ENCODE peak calls at places on chromosome 3, in nine cellular contexts. One of them, this sample, is unnamed.

GRCh38 chr3:22960326-22960984 is 242.7 kb upstream of the UBE2E2 start:
- DNase-seq in EL: peak
- DNase-seq in NCI-H460: peak
- DNase-seq in D341Med: peak
- DNase-seq in HEK293T: peak
- DNase-seq in AG08396: peak
- DNase-seq in activated T-helper 1 cell treated with anti-CD3 and anti-CD28 coated beads, Interleukin-12 subunit alpha, Interleukin-12 subunit beta, Interleukin-2, Interleukin-4 antibody, amounts not matched to agents 30 ng/mL and 10 ng/mL and 1 ng/mL, durations not matched to agents 14 hours and 24 hours and 36 hours: no peak
- DNase-seq in T-helper 2 cell: no peak
- DNase-seq in upper lobe of right lung: no peak
- DNase-seq in this sample: peak

GRCh38 chr3:11238057-11238456 is 34.1 kb upstream of the ATG7 start:
- DNase-seq in EL: peak
- DNase-seq in NCI-H460: peak
- DNase-seq in D341Med: no peak
- DNase-seq in HEK293T: no peak
- DNase-seq in AG08396: peak
- DNase-seq in activated T-helper 1 cell treated with anti-CD3 and anti-CD28 coated beads, Interleukin-12 subunit alpha, Interleukin-12 subunit beta, Interleukin-2, Interleukin-4 antibody, amounts not matched to agents 30 ng/mL and 10 ng/mL and 1 ng/mL, durations not matched to agents 14 hours and 24 hours and 36 hours: no peak
- DNase-seq in T-helper 2 cell: no peak
- DNase-seq in upper lobe of right lung: no peak
- DNase-seq in this sample: peak

GRCh38 chr3:119156868-119157267 is 10.9 kb downstream of the TEX55 start:
- DNase-seq in EL: no peak
- DNase-seq in NCI-H460: no peak
- DNase-seq in D341Med: no peak
- DNase-seq in HEK293T: no peak
- DNase-seq in AG08396: no peak
- DNase-seq in activated T-helper 1 cell treated with anti-CD3 and anti-CD28 coated beads, Interleukin-12 subunit alpha, Interleukin-12 subunit beta, Interleukin-2, Interleukin-4 antibody, amounts not matched to agents 30 ng/mL and 10 ng/mL and 1 ng/mL, durations not matched to agents 14 hours and 24 hours and 36 hours: no peak
- DNase-seq in T-helper 2 cell: no peak
- DNase-seq in upper lobe of right lung: no peak
- DNase-seq in this sample: no peak

GRCh38 chr3:170330366-170330765 is 27.1 kb upstream of the SKIL start:
- DNase-seq in EL: peak
- DNase-seq in NCI-H460: no peak
- DNase-seq in D341Med: no peak
- DNase-seq in HEK293T: no peak
- DNase-seq in AG08396: peak
- DNase-seq in activated T-helper 1 cell treated with anti-CD3 and anti-CD28 coated beads, Interleukin-12 subunit alpha, Interleukin-12 subunit beta, Interleukin-2, Interleukin-4 antibody, amounts not matched to agents 30 ng/mL and 10 ng/mL and 1 ng/mL, durations not matched to agents 14 hours and 24 hours and 36 hours: no peak
- DNase-seq in T-helper 2 cell: no peak
- DNase-seq in upper lobe of right lung: no peak
- DNase-seq in this sample: no peak

GRCh38 chr3:52490938-52491526 is 4.1 kb upstream of the STAB1 start:
- DNase-seq in EL: peak
- DNase-seq in NCI-H460: no peak
- DNase-seq in D341Med: no peak
- DNase-seq in HEK293T: no peak
- DNase-seq in AG08396: no peak
- DNase-seq in activated T-helper 1 cell treated with anti-CD3 and anti-CD28 coated beads, Interleukin-12 subunit alpha, Interleukin-12 subunit beta, Interleukin-2, Interleukin-4 antibody, amounts not matched to agents 30 ng/mL and 10 ng/mL and 1 ng/mL, durations not matched to agents 14 hours and 24 hours and 36 hours: no peak
- DNase-seq in T-helper 2 cell: no peak
- DNase-seq in upper lobe of right lung: no peak
- DNase-seq in this sample: peak

GRCh38 chr3:184261270-184262165 is at the start of gene CAMK2N2:
- DNase-seq in EL: peak
- DNase-seq in NCI-H460: no peak
- DNase-seq in D341Med: peak
- DNase-seq in HEK293T: peak
- DNase-seq in AG08396: peak
- DNase-seq in activated T-helper 1 cell treated with anti-CD3 and anti-CD28 coated beads, Interleukin-12 subunit alpha, Interleukin-12 subunit beta, Interleukin-2, Interleukin-4 antibody, amounts not matched to agents 30 ng/mL and 10 ng/mL and 1 ng/mL, durations not matched to agents 14 hours and 24 hours and 36 hours: peak
- DNase-seq in T-helper 2 cell: no peak
- DNase-seq in upper lobe of right lung: peak
- DNase-seq in this sample: peak

GRCh38 chr3:37967252-37967881 is 23.2 kb upstream of the VILL start:
- DNase-seq in EL: peak
- DNase-seq in NCI-H460: peak
- DNase-seq in D341Med: peak
- DNase-seq in HEK293T: peak
- DNase-seq in AG08396: peak
- DNase-seq in activated T-helper 1 cell treated with anti-CD3 and anti-CD28 coated beads, Interleukin-12 subunit alpha, Interleukin-12 subunit beta, Interleukin-2, Interleukin-4 antibody, amounts not matched to agents 30 ng/mL and 10 ng/mL and 1 ng/mL, durations not matched to agents 14 hours and 24 hours and 36 hours: peak
- DNase-seq in T-helper 2 cell: no peak
- DNase-seq in upper lobe of right lung: peak
- DNase-seq in this sample: peak

GRCh38 chr3:126287536-126288181 is 69.5 kb downstream of the KLF15 start:
- DNase-seq in EL: peak
- DNase-seq in NCI-H460: no peak
- DNase-seq in D341Med: no peak
- DNase-seq in HEK293T: peak
- DNase-seq in AG08396: peak
- DNase-seq in activated T-helper 1 cell treated with anti-CD3 and anti-CD28 coated beads, Interleukin-12 subunit alpha, Interleukin-12 subunit beta, Interleukin-2, Interleukin-4 antibody, amounts not matched to agents 30 ng/mL and 10 ng/mL and 1 ng/mL, durations not matched to agents 14 hours and 24 hours and 36 hours: no peak
- DNase-seq in T-helper 2 cell: no peak
- DNase-seq in upper lobe of right lung: peak
- DNase-seq in this sample: peak

GRCh38 chr3:40782086-40782721 is 257.4 kb downstream of the ZNF621 start:
- DNase-seq in EL: peak
- DNase-seq in NCI-H460: no peak
- DNase-seq in D341Med: no peak
- DNase-seq in HEK293T: peak
- DNase-seq in AG08396: no peak
- DNase-seq in activated T-helper 1 cell treated with anti-CD3 and anti-CD28 coated beads, Interleukin-12 subunit alpha, Interleukin-12 subunit beta, Interleukin-2, Interleukin-4 antibody, amounts not matched to agents 30 ng/mL and 10 ng/mL and 1 ng/mL, durations not matched to agents 14 hours and 24 hours and 36 hours: no peak
- DNase-seq in T-helper 2 cell: no peak
- DNase-seq in upper lobe of right lung: no peak
- DNase-seq in this sample: no peak

GRCh38 chr3:50645378-50645777 is 28.4 kb downstream of the MAPKAPK3 start:
- DNase-seq in EL: no peak
- DNase-seq in NCI-H460: no peak
- DNase-seq in D341Med: no peak
- DNase-seq in HEK293T: no peak
- DNase-seq in AG08396: no peak
- DNase-seq in activated T-helper 1 cell treated with anti-CD3 and anti-CD28 coated beads, Interleukin-12 subunit alpha, Interleukin-12 subunit beta, Interleukin-2, Interleukin-4 antibody, amounts not matched to agents 30 ng/mL and 10 ng/mL and 1 ng/mL, durations not matched to agents 14 hours and 24 hours and 36 hours: no peak
- DNase-seq in T-helper 2 cell: no peak
- DNase-seq in upper lobe of right lung: no peak
- DNase-seq in this sample: no peak

GRCh38 chr3:169841171-169841570 is 28.5 kb upstream of the LRRC34 start:
- DNase-seq in EL: no peak
- DNase-seq in NCI-H460: no peak
- DNase-seq in D341Med: no peak
- DNase-seq in HEK293T: no peak
- DNase-seq in AG08396: no peak
- DNase-seq in activated T-helper 1 cell treated with anti-CD3 and anti-CD28 coated beads, Interleukin-12 subunit alpha, Interleukin-12 subunit beta, Interleukin-2, Interleukin-4 antibody, amounts not matched to agents 30 ng/mL and 10 ng/mL and 1 ng/mL, durations not matched to agents 14 hours and 24 hours and 36 hours: no peak
- DNase-seq in T-helper 2 cell: no peak
- DNase-seq in upper lobe of right lung: no peak
- DNase-seq in this sample: no peak

GRCh38 chr3:31247850-31248618 is 284.7 kb upstream of the STT3B start:
- DNase-seq in EL: peak
- DNase-seq in NCI-H460: no peak
- DNase-seq in D341Med: no peak
- DNase-seq in HEK293T: no peak
- DNase-seq in AG08396: no peak
- DNase-seq in activated T-helper 1 cell treated with anti-CD3 and anti-CD28 coated beads, Interleukin-12 subunit alpha, Interleukin-12 subunit beta, Interleukin-2, Interleukin-4 antibody, amounts not matched to agents 30 ng/mL and 10 ng/mL and 1 ng/mL, durations not matched to agents 14 hours and 24 hours and 36 hours: no peak
- DNase-seq in T-helper 2 cell: no peak
- DNase-seq in upper lobe of right lung: no peak
- DNase-seq in this sample: no peak

GRCh38 chr3:35322070-35322469 is 317.3 kb upstream of the ARPP21 start:
- DNase-seq in EL: no peak
- DNase-seq in NCI-H460: no peak
- DNase-seq in D341Med: no peak
- DNase-seq in HEK293T: no peak
- DNase-seq in AG08396: no peak
- DNase-seq in activated T-helper 1 cell treated with anti-CD3 and anti-CD28 coated beads, Interleukin-12 subunit alpha, Interleukin-12 subunit beta, Interleukin-2, Interleukin-4 antibody, amounts not matched to agents 30 ng/mL and 10 ng/mL and 1 ng/mL, durations not matched to agents 14 hours and 24 hours and 36 hours: no peak
- DNase-seq in T-helper 2 cell: no peak
- DNase-seq in upper lobe of right lung: no peak
- DNase-seq in this sample: no peak

GRCh38 chr3:18444597-18445420 is 19.7 kb upstream of the SATB1 start:
- DNase-seq in EL: peak
- DNase-seq in NCI-H460: no peak
- DNase-seq in D341Med: peak
- DNase-seq in HEK293T: peak
- DNase-seq in AG08396: peak
- DNase-seq in activated T-helper 1 cell treated with anti-CD3 and anti-CD28 coated beads, Interleukin-12 subunit alpha, Interleukin-12 subunit beta, Interleukin-2, Interleukin-4 antibody, amounts not matched to agents 30 ng/mL and 10 ng/mL and 1 ng/mL, durations not matched to agents 14 hours and 24 hours and 36 hours: peak
- DNase-seq in T-helper 2 cell: peak
- DNase-seq in upper lobe of right lung: peak
- DNase-seq in this sample: no peak

GRCh38 chr3:102532901-102533300 is 98.1 kb downstream of the ZPLD1 start:
- DNase-seq in EL: peak
- DNase-seq in NCI-H460: no peak
- DNase-seq in D341Med: no peak
- DNase-seq in HEK293T: no peak
- DNase-seq in AG08396: peak
- DNase-seq in activated T-helper 1 cell treated with anti-CD3 and anti-CD28 coated beads, Interleukin-12 subunit alpha, Interleukin-12 subunit beta, Interleukin-2, Interleukin-4 antibody, amounts not matched to agents 30 ng/mL and 10 ng/mL and 1 ng/mL, durations not matched to agents 14 hours and 24 hours and 36 hours: no peak
- DNase-seq in T-helper 2 cell: no peak
- DNase-seq in upper lobe of right lung: no peak
- DNase-seq in this sample: peak

GRCh38 chr3:77296527-77296926 is 256.6 kb downstream of the ROBO2 start:
- DNase-seq in EL: no peak
- DNase-seq in NCI-H460: no peak
- DNase-seq in D341Med: no peak
- DNase-seq in HEK293T: no peak
- DNase-seq in AG08396: no peak
- DNase-seq in activated T-helper 1 cell treated with anti-CD3 and anti-CD28 coated beads, Interleukin-12 subunit alpha, Interleukin-12 subunit beta, Interleukin-2, Interleukin-4 antibody, amounts not matched to agents 30 ng/mL and 10 ng/mL and 1 ng/mL, durations not matched to agents 14 hours and 24 hours and 36 hours: no peak
- DNase-seq in T-helper 2 cell: no peak
- DNase-seq in upper lobe of right lung: no peak
- DNase-seq in this sample: no peak

GRCh38 chr3:50572801-50573371 is 3.6 kb downstream of the HEMK1 start:
- DNase-seq in EL: no peak
- DNase-seq in NCI-H460: no peak
- DNase-seq in D341Med: no peak
- DNase-seq in HEK293T: no peak
- DNase-seq in AG08396: no peak
- DNase-seq in activated T-helper 1 cell treated with anti-CD3 and anti-CD28 coated beads, Interleukin-12 subunit alpha, Interleukin-12 subunit beta, Interleukin-2, Interleukin-4 antibody, amounts not matched to agents 30 ng/mL and 10 ng/mL and 1 ng/mL, durations not matched to agents 14 hours and 24 hours and 36 hours: peak
- DNase-seq in T-helper 2 cell: no peak
- DNase-seq in upper lobe of right lung: no peak
- DNase-seq in this sample: no peak

GRCh38 chr3:141457624-141458236 is 29.1 kb upstream of the RASA2 start:
- DNase-seq in EL: peak
- DNase-seq in NCI-H460: no peak
- DNase-seq in D341Med: no peak
- DNase-seq in HEK293T: no peak
- DNase-seq in AG08396: no peak
- DNase-seq in activated T-helper 1 cell treated with anti-CD3 and anti-CD28 coated beads, Interleukin-12 subunit alpha, Interleukin-12 subunit beta, Interleukin-2, Interleukin-4 antibody, amounts not matched to agents 30 ng/mL and 10 ng/mL and 1 ng/mL, durations not matched to agents 14 hours and 24 hours and 36 hours: no peak
- DNase-seq in T-helper 2 cell: no peak
- DNase-seq in upper lobe of right lung: no peak
- DNase-seq in this sample: peak

GRCh38 chr3:39241502-39241901 is 38.3 kb downstream of the CX3CR1 start:
- DNase-seq in EL: no peak
- DNase-seq in NCI-H460: no peak
- DNase-seq in D341Med: no peak
- DNase-seq in HEK293T: no peak
- DNase-seq in AG08396: no peak
- DNase-seq in activated T-helper 1 cell treated with anti-CD3 and anti-CD28 coated beads, Interleukin-12 subunit alpha, Interleukin-12 subunit beta, Interleukin-2, Interleukin-4 antibody, amounts not matched to agents 30 ng/mL and 10 ng/mL and 1 ng/mL, durations not matched to agents 14 hours and 24 hours and 36 hours: no peak
- DNase-seq in T-helper 2 cell: no peak
- DNase-seq in upper lobe of right lung: no peak
- DNase-seq in this sample: no peak

GRCh38 chr3:141462176-141462859 is 24.5 kb upstream of the RASA2 start:
- DNase-seq in EL: no peak
- DNase-seq in NCI-H460: no peak
- DNase-seq in D341Med: no peak
- DNase-seq in HEK293T: no peak
- DNase-seq in AG08396: no peak
- DNase-seq in activated T-helper 1 cell treated with anti-CD3 and anti-CD28 coated beads, Interleukin-12 subunit alpha, Interleukin-12 subunit beta, Interleukin-2, Interleukin-4 antibody, amounts not matched to agents 30 ng/mL and 10 ng/mL and 1 ng/mL, durations not matched to agents 14 hours and 24 hours and 36 hours: no peak
- DNase-seq in T-helper 2 cell: no peak
- DNase-seq in upper lobe of right lung: no peak
- DNase-seq in this sample: no peak

GRCh38 chr3:22585504-22585903 is 617.6 kb upstream of the UBE2E2 start:
- DNase-seq in EL: peak
- DNase-seq in NCI-H460: no peak
- DNase-seq in D341Med: peak
- DNase-seq in HEK293T: no peak
- DNase-seq in AG08396: no peak
- DNase-seq in activated T-helper 1 cell treated with anti-CD3 and anti-CD28 coated beads, Interleukin-12 subunit alpha, Interleukin-12 subunit beta, Interleukin-2, Interleukin-4 antibody, amounts not matched to agents 30 ng/mL and 10 ng/mL and 1 ng/mL, durations not matched to agents 14 hours and 24 hours and 36 hours: no peak
- DNase-seq in T-helper 2 cell: no peak
- DNase-seq in upper lobe of right lung: no peak
- DNase-seq in this sample: no peak

GRCh38 chr3:38168151-38168987 is 3.0 kb downstream of the OXSR1 start:
- DNase-seq in EL: peak
- DNase-seq in NCI-H460: no peak
- DNase-seq in D341Med: no peak
- DNase-seq in HEK293T: no peak
- DNase-seq in AG08396: peak
- DNase-seq in activated T-helper 1 cell treated with anti-CD3 and anti-CD28 coated beads, Interleukin-12 subunit alpha, Interleukin-12 subunit beta, Interleukin-2, Interleukin-4 antibody, amounts not matched to agents 30 ng/mL and 10 ng/mL and 1 ng/mL, durations not matched to agents 14 hours and 24 hours and 36 hours: no peak
- DNase-seq in T-helper 2 cell: no peak
- DNase-seq in upper lobe of right lung: no peak
- DNase-seq in this sample: peak

GRCh38 chr3:106421928-106422327 is 553.1 kb upstream of the CBLB start:
- DNase-seq in EL: peak
- DNase-seq in NCI-H460: no peak
- DNase-seq in D341Med: no peak
- DNase-seq in HEK293T: no peak
- DNase-seq in AG08396: no peak
- DNase-seq in activated T-helper 1 cell treated with anti-CD3 and anti-CD28 coated beads, Interleukin-12 subunit alpha, Interleukin-12 subunit beta, Interleukin-2, Interleukin-4 antibody, amounts not matched to agents 30 ng/mL and 10 ng/mL and 1 ng/mL, durations not matched to agents 14 hours and 24 hours and 36 hours: no peak
- DNase-seq in T-helper 2 cell: no peak
- DNase-seq in upper lobe of right lung: no peak
- DNase-seq in this sample: peak

GRCh38 chr3:58535531-58536500 is 1.2 kb downstream of the ACOX2 start:
- DNase-seq in EL: no peak
- DNase-seq in NCI-H460: no peak
- DNase-seq in D341Med: no peak
- DNase-seq in HEK293T: no peak
- DNase-seq in AG08396: no peak
- DNase-seq in activated T-helper 1 cell treated with anti-CD3 and anti-CD28 coated beads, Interleukin-12 subunit alpha, Interleukin-12 subunit beta, Interleukin-2, Interleukin-4 antibody, amounts not matched to agents 30 ng/mL and 10 ng/mL and 1 ng/mL, durations not matched to agents 14 hours and 24 hours and 36 hours: no peak
- DNase-seq in T-helper 2 cell: no peak
- DNase-seq in upper lobe of right lung: no peak
- DNase-seq in this sample: no peak

GRCh38 chr3:23487015-23487414 is 283.9 kb downstream of the UBE2E2 start:
- DNase-seq in EL: no peak
- DNase-seq in NCI-H460: no peak
- DNase-seq in D341Med: no peak
- DNase-seq in HEK293T: no peak
- DNase-seq in AG08396: no peak
- DNase-seq in activated T-helper 1 cell treated with anti-CD3 and anti-CD28 coated beads, Interleukin-12 subunit alpha, Interleukin-12 subunit beta, Interleukin-2, Interleukin-4 antibody, amounts not matched to agents 30 ng/mL and 10 ng/mL and 1 ng/mL, durations not matched to agents 14 hours and 24 hours and 36 hours: no peak
- DNase-seq in T-helper 2 cell: no peak
- DNase-seq in upper lobe of right lung: no peak
- DNase-seq in this sample: no peak

GRCh38 chr3:52742418-52743041 is 28.2 kb downstream of the NEK4 start:
- DNase-seq in EL: peak
- DNase-seq in NCI-H460: peak
- DNase-seq in D341Med: peak
- DNase-seq in HEK293T: peak
- DNase-seq in AG08396: peak
- DNase-seq in activated T-helper 1 cell treated with anti-CD3 and anti-CD28 coated beads, Interleukin-12 subunit alpha, Interleukin-12 subunit beta, Interleukin-2, Interleukin-4 antibody, amounts not matched to agents 30 ng/mL and 10 ng/mL and 1 ng/mL, durations not matched to agents 14 hours and 24 hours and 36 hours: no peak
- DNase-seq in T-helper 2 cell: no peak
- DNase-seq in upper lobe of right lung: no peak
- DNase-seq in this sample: peak

GRCh38 chr3:110352841-110353595 is 718.6 kb upstream of the NECTIN3 start:
- DNase-seq in EL: no peak
- DNase-seq in NCI-H460: no peak
- DNase-seq in D341Med: no peak
- DNase-seq in HEK293T: no peak
- DNase-seq in AG08396: no peak
- DNase-seq in activated T-helper 1 cell treated with anti-CD3 and anti-CD28 coated beads, Interleukin-12 subunit alpha, Interleukin-12 subunit beta, Interleukin-2, Interleukin-4 antibody, amounts not matched to agents 30 ng/mL and 10 ng/mL and 1 ng/mL, durations not matched to agents 14 hours and 24 hours and 36 hours: no peak
- DNase-seq in T-helper 2 cell: no peak
- DNase-seq in upper lobe of right lung: no peak
- DNase-seq in this sample: peak

GRCh38 chr3:179037361-179037760 is 34.2 kb downstream of the ZMAT3 start:
- DNase-seq in EL: peak
- DNase-seq in NCI-H460: peak
- DNase-seq in D341Med: peak
- DNase-seq in HEK293T: no peak
- DNase-seq in AG08396: peak
- DNase-seq in activated T-helper 1 cell treated with anti-CD3 and anti-CD28 coated beads, Interleukin-12 subunit alpha, Interleukin-12 subunit beta, Interleukin-2, Interleukin-4 antibody, amounts not matched to agents 30 ng/mL and 10 ng/mL and 1 ng/mL, durations not matched to agents 14 hours and 24 hours and 36 hours: peak
- DNase-seq in T-helper 2 cell: no peak
- DNase-seq in upper lobe of right lung: no peak
- DNase-seq in this sample: peak

GRCh38 chr3:183188895-183189462 is 26.4 kb upstream of the LAMP3 start:
- DNase-seq in EL: peak
- DNase-seq in NCI-H460: peak
- DNase-seq in D341Med: no peak
- DNase-seq in HEK293T: peak
- DNase-seq in AG08396: no peak
- DNase-seq in activated T-helper 1 cell treated with anti-CD3 and anti-CD28 coated beads, Interleukin-12 subunit alpha, Interleukin-12 subunit beta, Interleukin-2, Interleukin-4 antibody, amounts not matched to agents 30 ng/mL and 10 ng/mL and 1 ng/mL, durations not matched to agents 14 hours and 24 hours and 36 hours: no peak
- DNase-seq in T-helper 2 cell: no peak
- DNase-seq in upper lobe of right lung: no peak
- DNase-seq in this sample: no peak

GRCh38 chr3:179272385-179272784 is 21.5 kb upstream of the KCNMB3 start:
- DNase-seq in EL: peak
- DNase-seq in NCI-H460: no peak
- DNase-seq in D341Med: peak
- DNase-seq in HEK293T: no peak
- DNase-seq in AG08396: no peak
- DNase-seq in activated T-helper 1 cell treated with anti-CD3 and anti-CD28 coated beads, Interleukin-12 subunit alpha, Interleukin-12 subunit beta, Interleukin-2, Interleukin-4 antibody, amounts not matched to agents 30 ng/mL and 10 ng/mL and 1 ng/mL, durations not matched to agents 14 hours and 24 hours and 36 hours: no peak
- DNase-seq in T-helper 2 cell: no peak
- DNase-seq in upper lobe of right lung: no peak
- DNase-seq in this sample: no peak

GRCh38 chr3:41064070-41064469 is 135.2 kb upstream of the CTNNB1 start:
- DNase-seq in EL: no peak
- DNase-seq in NCI-H460: no peak
- DNase-seq in D341Med: no peak
- DNase-seq in HEK293T: no peak
- DNase-seq in AG08396: no peak
- DNase-seq in activated T-helper 1 cell treated with anti-CD3 and anti-CD28 coated beads, Interleukin-12 subunit alpha, Interleukin-12 subunit beta, Interleukin-2, Interleukin-4 antibody, amounts not matched to agents 30 ng/mL and 10 ng/mL and 1 ng/mL, durations not matched to agents 14 hours and 24 hours and 36 hours: no peak
- DNase-seq in T-helper 2 cell: no peak
- DNase-seq in upper lobe of right lung: no peak
- DNase-seq in this sample: no peak